ENCODE peak calls at places on chromosomes 16 and 17, in seven cellular contexts. U is HCT116, F is SK-N-SH, P is GM12878, T is H1, O is K562, M is HepG2. L is an unnamed sample.

GRCh38 chr17:73394523-73395450 is 83.0 kb upstream of the CDC42EP4 start:
- DNase-seq in T (no peak), O (no peak), F (no peak), P (no peak), U (no peak), M (no peak), L (no peak)

GRCh38 chr16:13014516-13014915 is 113.1 kb downstream of the SHISA9 start:
- DNase-seq in P (no peak), F (no peak), M (peak), O (no peak), T (peak), U (no peak), L (no peak)

GRCh38 chr17:3033741-3034577 is 29.4 kb downstream of the OR1D5 start:
- DNase-seq in O (no peak), M (no peak), T (no peak), F (no peak), P (no peak), U (no peak), L (no peak)

GRCh38 chr17:43917348-43918025 is 10.2 kb upstream of the MPP2 start:
- DNase-seq in M (no peak), U (no peak), P (no peak), O (peak), T (no peak), F (no peak), L (no peak)

GRCh38 chr17:68910256-68910705 is 44.9 kb downstream of the ABCA8 start:
- DNase-seq in U (no peak), P (no peak), O (no peak), T (no peak), M (no peak), F (no peak), L (no peak)

GRCh38 chr17:3935825-3936355 is 19.6 kb upstream of the P2RX1 start:
- DNase-seq in T (no peak), U (no peak), F (no peak), O (no peak), M (no peak), P (no peak), L (no peak)

GRCh38 chr17:34382586-34383224 is 19.7 kb upstream of the CCL1 start:
- DNase-seq in P (peak), M (no peak), T (no peak), F (peak), O (no peak), U (no peak), L (no peak)

GRCh38 chr17:37770631-37771518 is 26.0 kb upstream of the HNF1B start:
- DNase-seq in U (peak), T (no peak), M (peak), O (peak), F (peak), P (no peak), L (no peak)

GRCh38 chr16:31128711-31129567 is 6.6 kb downstream of the PRSS8 start:
- DNase-seq in F (no peak), P (no peak), T (no peak), M (no peak), O (peak), U (no peak), L (peak)

GRCh38 chr17:38797828-38798227 is 1.5 kb downstream of the PIP4K2B start:
- DNase-seq in T (no peak), M (no peak), O (no peak), F (no peak), P (no peak), U (no peak), L (no peak)

GRCh38 chr17:14320734-14321475 is 20.0 kb downstream of the HS3ST3B1 start:
- DNase-seq in M (no peak), T (no peak), O (no peak), P (no peak), F (no peak), U (no peak), L (no peak)

GRCh38 chr17:40479754-40480480 is 21.5 kb downstream of the TNS4 start:
- DNase-seq in O (no peak), T (no peak), F (no peak), U (no peak), P (no peak), M (no peak), L (no peak)

GRCh38 chr17:39622380-39623006 is 4.3 kb upstream of the PPP1R1B start:
- DNase-seq in O (no peak), M (no peak), F (no peak), T (no peak), U (no peak), P (no peak), L (no peak)

GRCh38 chr16:66045626-66046025 is 320.9 kb upstream of the CDH5 start:
- DNase-seq in M (no peak), F (no peak), P (no peak), U (no peak), O (no peak), T (no peak), L (no peak)

GRCh38 chr16:85146922-85147651 is 34.8 kb upstream of the CIBAR2 start:
- DNase-seq in M (no peak), F (no peak), P (no peak), T (no peak), O (no peak), U (no peak), L (peak)

GRCh38 chr16:85125570-85126382 is 13.5 kb upstream of the CIBAR2 start:
- DNase-seq in M (no peak), P (no peak), U (no peak), T (no peak), F (no peak), O (no peak), L (no peak)

GRCh38 chr17:55659661-55660060 is 63.0 kb downstream of the TMEM100 start:
- DNase-seq in O (no peak), F (no peak), M (no peak), T (no peak), U (no peak), P (no peak), L (no peak)

GRCh38 chr17:19645608-19646250 is 2.8 kb upstream of the ALDH3A2 start:
- DNase-seq in O (peak), F (peak), U (no peak), T (no peak), M (peak), P (no peak), L (peak)

GRCh38 chr16:58815188-58815888 is 81.2 kb upstream of the GOT2 start:
- DNase-seq in M (no peak), P (no peak), U (no peak), O (no peak), F (no peak), T (no peak), L (no peak)

GRCh38 chr17:66541461-66542182 is 239.2 kb downstream of the PRKCA start:
- DNase-seq in P (peak), T (no peak), M (no peak), U (no peak), O (peak), F (peak), L (no peak)

GRCh38 chr16:24977673-24978065 is 37.5 kb downstream of the ARHGAP17 start:
- DNase-seq in F (no peak), T (no peak), O (no peak), P (no peak), U (no peak), M (peak), L (no peak)

GRCh38 chr17:38958326-38958725 is 8.9 kb downstream of the FBXO47 start:
- DNase-seq in M (no peak), O (no peak), U (no peak), F (no peak), P (no peak), T (no peak), L (no peak)

GRCh38 chr17:61967729-61968128 is 39.9 kb upstream of the INTS2 start:
- DNase-seq in F (no peak), U (no peak), M (no peak), T (no peak), O (no peak), P (no peak), L (no peak)

GRCh38 chr16:67356372-67356771 is 29.8 kb downstream of the LRRC36 start:
- DNase-seq in P (no peak), U (no peak), O (no peak), M (no peak), F (no peak), T (no peak), L (no peak)

GRCh38 chr17:73135774-73136173 is 29.0 kb upstream of the SSTR2 start:
- DNase-seq in M (no peak), P (no peak), F (no peak), U (no peak), O (no peak), T (no peak), L (no peak)

GRCh38 chr17:4357671-4358070 is 8.8 kb downstream of the UBE2G1 start:
- DNase-seq in M (no peak), F (no peak), P (no peak), U (no peak), T (no peak), O (no peak), L (no peak)

GRCh38 chr16:53071748-53072301 is 17.0 kb downstream of the CHD9 start:
- DNase-seq in U (no peak), T (no peak), O (no peak), P (no peak), M (no peak), F (peak), L (no peak)

GRCh38 chr16:2175454-2175853 is 19.9 kb downstream of the TRAF7 start:
- DNase-seq in M (no peak), U (no peak), F (no peak), T (no peak), O (no peak), P (no peak), L (no peak)

GRCh38 chr17:75981019-75981615 is 2.1 kb downstream of the TEN1 start:
- DNase-seq in F (no peak), T (no peak), P (no peak), U (no peak), O (no peak), M (no peak), L (no peak)

GRCh38 chr17:9924735-9925191 is 19.7 kb upstream of the RCVRN start:
- DNase-seq in T (no peak), O (peak), F (peak), U (peak), P (peak), M (peak), L (peak)

GRCh38 chr17:81097134-81097942 is 62.4 kb downstream of the BAIAP2 start:
- DNase-seq in T (peak), O (peak), F (peak), P (no peak), U (peak), M (peak), L (no peak)
- TF ChIP-seq JUND in T (peak), O (peak), F (no peak), P (no peak), U (no peak), M (peak), L (no peak)

DNA sequence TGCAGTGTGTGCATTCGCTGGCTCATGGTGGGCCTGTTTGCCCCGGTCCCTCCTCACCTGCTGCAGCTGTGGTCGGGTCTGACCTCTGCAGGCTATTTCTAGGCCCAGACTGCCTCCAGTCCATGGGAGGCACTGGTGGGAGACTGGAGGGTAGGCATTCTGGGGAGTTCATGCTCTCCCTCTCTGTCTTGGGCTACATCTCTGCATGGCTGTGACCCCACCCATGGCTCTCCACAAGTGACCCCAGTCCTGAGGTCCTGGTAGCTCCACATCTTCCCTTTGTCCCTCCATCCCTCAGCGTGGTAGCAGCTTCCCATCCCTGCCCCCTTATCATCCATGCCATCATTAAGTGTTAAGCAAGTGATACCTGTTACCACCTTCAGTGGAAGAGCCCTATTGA is 107.8 kb upstream of the SEC14L1 start:
- DNase-seq in T (no peak), U (no peak), O (no peak), F (no peak), M (no peak), P (no peak), L (no peak)
- TF ChIP-seq JUND in T (no peak), U (no peak), O (no peak), F (no peak), M (no peak), P (no peak), L (no peak)

GRCh38 chr17:47959825-47960655 is 2.4 kb upstream of the PRR15L start:
- DNase-seq in P (no peak), M (no peak), T (no peak), O (no peak), U (no peak), F (no peak), L (no peak)
- TF ChIP-seq JUND in P (no peak), M (no peak), T (no peak), O (no peak), U (no peak), F (no peak), L (no peak)

GRCh38 chr16:23702951-23703350 is 10.1 kb downstream of the ERN2 start:
- DNase-seq in U (no peak), T (no peak), P (no peak), F (no peak), O (no peak), M (no peak), L (no peak)

GRCh38 chr16:23701045-23701444 is 12.0 kb downstream of the ERN2 start:
- DNase-seq in U (no peak), T (no peak), P (no peak), M (no peak), O (no peak), F (no peak), L (no peak)

GRCh38 chr16:23700093-23700492 is 12.9 kb downstream of the ERN2 start:
- DNase-seq in P (no peak), F (no peak), T (no peak), O (no peak), U (no peak), M (no peak), L (no peak)

GRCh38 chr16:23699100-23699499 is 13.9 kb downstream of the ERN2 start:
- DNase-seq in F (no peak), M (no peak), U (peak), O (no peak), T (no peak), P (no peak), L (peak)

DNA sequence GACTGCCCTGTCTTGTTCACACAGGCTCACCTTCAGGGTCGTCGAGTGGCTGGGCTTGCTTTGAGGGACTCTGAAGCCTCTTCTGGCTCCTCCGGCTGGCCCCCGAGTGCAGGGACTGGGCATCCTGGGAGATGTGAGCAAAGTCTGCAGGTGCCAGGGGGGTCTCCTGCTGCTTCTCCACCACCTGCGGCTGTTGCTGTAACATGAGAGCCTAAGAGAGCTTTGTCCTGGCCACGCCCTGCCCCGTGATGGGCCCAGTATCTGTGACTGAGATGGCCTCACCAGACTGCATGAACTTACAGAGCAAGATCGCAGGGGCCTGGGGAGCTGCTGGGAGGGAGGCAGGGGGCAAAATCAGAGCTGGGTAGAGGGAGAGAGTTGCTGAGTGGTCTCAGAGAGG is 12.5 kb downstream of the ERN2 start:
- DNase-seq in F (no peak), O (peak), M (no peak), U (no peak), T (no peak), P (no peak), L (no peak)
- TF ChIP-seq JUND in F (no peak), O (no peak), M (no peak), U (no peak), T (no peak), P (no peak), L (no peak)

GRCh38 chr17:6044261-6044660 is 25.9 kb upstream of the WSCD1 start:
- DNase-seq in P (no peak), O (no peak), F (no peak), M (no peak), U (no peak), T (no peak), L (no peak)

GRCh38 chr17:6045621-6046357 is 24.4 kb upstream of the WSCD1 start:
- DNase-seq in F (no peak), M (no peak), O (no peak), P (no peak), U (no peak), T (no peak), L (no peak)

GRCh38 chr17:6043405-6043804 is 26.8 kb upstream of the WSCD1 start:
- DNase-seq in F (no peak), U (no peak), T (no peak), O (no peak), M (no peak), P (no peak), L (no peak)

GRCh38 chr17:6040473-6040872 is 29.7 kb upstream of the WSCD1 start:
- DNase-seq in M (no peak), U (no peak), P (no peak), O (no peak), T (no peak), F (no peak), L (no peak)

DNA sequence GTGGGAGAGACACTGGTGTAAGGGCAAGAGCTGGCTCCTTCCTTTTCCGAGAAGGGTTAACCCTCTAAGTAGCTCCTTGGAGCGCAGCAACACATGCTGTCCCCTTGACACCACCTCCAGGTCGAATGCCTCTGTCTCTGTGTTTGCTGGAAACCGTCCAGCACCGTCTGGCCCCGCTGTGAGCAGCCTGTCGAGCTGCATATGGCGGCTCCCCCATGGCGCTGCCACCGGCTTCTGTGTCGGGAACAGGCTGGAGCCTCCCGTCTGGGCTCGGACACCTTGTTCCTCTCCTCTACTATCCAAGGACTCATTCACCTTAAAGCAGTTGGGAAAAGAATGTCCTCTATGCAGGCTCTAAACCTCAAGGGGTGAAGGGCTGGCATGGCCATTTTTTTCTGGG is 28.9 kb upstream of the WSCD1 start:
- DNase-seq in M (no peak), F (no peak), O (no peak), U (no peak), P (no peak), T (no peak), L (no peak)
- TF ChIP-seq JUND in M (no peak), F (no peak), O (no peak), U (no peak), P (no peak), T (no peak), L (no peak)

DNA sequence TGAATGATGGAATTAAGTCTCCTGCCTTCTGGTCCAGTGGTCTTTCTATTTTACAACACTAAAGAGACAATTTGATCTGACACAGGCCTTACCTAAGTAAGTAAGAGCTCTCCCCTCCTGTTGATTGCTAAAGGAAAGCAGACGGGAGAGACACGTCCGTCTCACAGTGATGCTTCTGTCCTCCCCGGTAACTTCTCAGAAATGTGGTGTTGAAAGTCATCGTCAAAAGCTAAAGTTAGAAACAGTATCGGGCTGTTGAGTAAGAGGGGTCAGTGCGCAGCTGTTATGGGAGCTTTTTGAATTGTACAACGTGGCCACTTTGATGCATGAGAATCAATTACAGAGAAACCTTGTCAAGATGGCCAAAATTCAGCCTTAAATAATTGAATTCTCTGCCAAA is 1.9 kb upstream of the RBFOX1 start:
- DNase-seq in T (no peak), O (no peak), P (no peak), F (no peak), M (no peak), U (no peak), L (no peak)
- TF ChIP-seq JUND in T (no peak), O (no peak), P (no peak), F (no peak), M (no peak), U (no peak), L (no peak)

GRCh38 chr16:70746708-70747424 is 54.1 kb downstream of the VAC14 start:
- DNase-seq in U (peak), P (no peak), M (peak), T (no peak), O (peak), F (no peak), L (peak)
- TF ChIP-seq JUND in U (peak), P (no peak), M (peak), T (no peak), O (peak), F (peak), L (peak)